ENCODE peak calls at places on chromosomes 6 and 20, in six cellular contexts. One of them, this sample, is unnamed.

GRCh38 chr6:103672169-103672568 is 1187.5 kb downstream of the HACE1 start:
- DNase-seq in A549: no peak
- DNase-seq in fibroblast of pulmonary artery: peak
- DNase-seq in cardiac muscle cell: no peak
- DNase-seq in heart right ventricle: no peak
- DNase-seq in AG04450: no peak
- DNase-seq in this sample: no peak

GRCh38 chr6:144467921-144468320 is 182.8 kb downstream of the UTRN start:
- DNase-seq in A549: no peak
- DNase-seq in fibroblast of pulmonary artery: no peak
- DNase-seq in cardiac muscle cell: peak
- DNase-seq in heart right ventricle: no peak
- DNase-seq in AG04450: no peak
- DNase-seq in this sample: no peak

GRCh38 chr6:143745160-143746133 is 67.7 kb downstream of the PHACTR2 start:
- DNase-seq in A549: peak
- DNase-seq in fibroblast of pulmonary artery: peak
- DNase-seq in cardiac muscle cell: peak
- DNase-seq in heart right ventricle: peak
- DNase-seq in AG04450: peak
- DNase-seq in this sample: no peak

GRCh38 chr20:62624719-62625455 is 17.4 kb upstream of the SLCO4A1 start:
- DNase-seq in A549: no peak
- DNase-seq in fibroblast of pulmonary artery: no peak
- DNase-seq in cardiac muscle cell: no peak
- DNase-seq in heart right ventricle: no peak
- DNase-seq in AG04450: no peak
- DNase-seq in this sample: no peak

GRCh38 chr6:130412556-130413290 is 46.9 kb downstream of the TMEM200A start:
- DNase-seq in A549: no peak
- DNase-seq in fibroblast of pulmonary artery: peak
- DNase-seq in cardiac muscle cell: peak
- DNase-seq in heart right ventricle: no peak
- DNase-seq in AG04450: no peak
- DNase-seq in this sample: no peak

GRCh38 chr6:159259726-159260125 is 90.5 kb downstream of the FNDC1 start:
- DNase-seq in A549: no peak
- DNase-seq in fibroblast of pulmonary artery: no peak
- DNase-seq in cardiac muscle cell: no peak
- DNase-seq in heart right ventricle: no peak
- DNase-seq in AG04450: no peak
- DNase-seq in this sample: no peak

GRCh38 chr20:24762791-24763350 is 186.2 kb upstream of the CST7 start:
- DNase-seq in A549: no peak
- DNase-seq in fibroblast of pulmonary artery: no peak
- DNase-seq in cardiac muscle cell: no peak
- DNase-seq in heart right ventricle: no peak
- DNase-seq in AG04450: no peak
- DNase-seq in this sample: no peak

GRCh38 chr6:157493576-157493975 is 112.6 kb downstream of the ZDHHC14 start:
- DNase-seq in A549: no peak
- DNase-seq in fibroblast of pulmonary artery: no peak
- DNase-seq in cardiac muscle cell: no peak
- DNase-seq in heart right ventricle: no peak
- DNase-seq in AG04450: no peak
- DNase-seq in this sample: no peak

GRCh38 chr6:45617441-45617840 is 239.7 kb upstream of the SUPT3H start:
- DNase-seq in A549: no peak
- DNase-seq in fibroblast of pulmonary artery: peak
- DNase-seq in cardiac muscle cell: peak
- DNase-seq in heart right ventricle: no peak
- DNase-seq in AG04450: no peak
- DNase-seq in this sample: no peak

GRCh38 chr20:24303393-24303792 is 166.0 kb upstream of the SYNDIG1 start:
- DNase-seq in A549: no peak
- DNase-seq in fibroblast of pulmonary artery: no peak
- DNase-seq in cardiac muscle cell: peak
- DNase-seq in heart right ventricle: no peak
- DNase-seq in AG04450: no peak
- DNase-seq in this sample: no peak

GRCh38 chr6:39247667-39248194 is 18.5 kb upstream of the KCNK5 start:
- DNase-seq in A549: no peak
- DNase-seq in fibroblast of pulmonary artery: no peak
- DNase-seq in cardiac muscle cell: no peak
- DNase-seq in heart right ventricle: no peak
- DNase-seq in AG04450: no peak
- DNase-seq in this sample: no peak

GRCh38 chr20:22430154-22430745 is 154.1 kb downstream of the FOXA2 start:
- DNase-seq in A549: peak
- DNase-seq in fibroblast of pulmonary artery: peak
- DNase-seq in cardiac muscle cell: peak
- DNase-seq in heart right ventricle: no peak
- DNase-seq in AG04450: no peak
- DNase-seq in this sample: no peak

GRCh38 chr6:2763345-2763841 is 1.8 kb upstream of the WRNIP1 start:
- DNase-seq in A549: no peak
- DNase-seq in fibroblast of pulmonary artery: no peak
- DNase-seq in cardiac muscle cell: peak
- DNase-seq in heart right ventricle: no peak
- DNase-seq in AG04450: no peak
- DNase-seq in this sample: no peak

GRCh38 chr20:46852313-46852712 is 42.3 kb upstream of the EYA2 start:
- DNase-seq in A549: no peak
- DNase-seq in fibroblast of pulmonary artery: no peak
- DNase-seq in cardiac muscle cell: no peak
- DNase-seq in heart right ventricle: no peak
- DNase-seq in AG04450: no peak
- DNase-seq in this sample: no peak

GRCh38 chr20:62305765-62306431 is 3.1 kb downstream of the ADRM1 start:
- DNase-seq in A549: no peak
- DNase-seq in fibroblast of pulmonary artery: no peak
- DNase-seq in cardiac muscle cell: no peak
- DNase-seq in heart right ventricle: no peak
- DNase-seq in AG04450: no peak
- DNase-seq in this sample: no peak

GRCh38 chr6:112037783-112038216 is 16.1 kb upstream of the CCN6 start:
- DNase-seq in A549: peak
- DNase-seq in fibroblast of pulmonary artery: peak
- DNase-seq in cardiac muscle cell: peak
- DNase-seq in heart right ventricle: peak
- DNase-seq in AG04450: peak
- DNase-seq in this sample: peak

GRCh38 chr20:63708301-63709148 is 686 bp downstream of the ZGPAT start:
- DNase-seq in A549: no peak
- DNase-seq in fibroblast of pulmonary artery: no peak
- DNase-seq in cardiac muscle cell: no peak
- DNase-seq in heart right ventricle: no peak
- DNase-seq in AG04450: no peak
- DNase-seq in this sample: no peak

GRCh38 chr6:114310053-114310452 is 32.8 kb downstream of the HS3ST5 start:
- DNase-seq in A549: no peak
- DNase-seq in fibroblast of pulmonary artery: no peak
- DNase-seq in cardiac muscle cell: no peak
- DNase-seq in heart right ventricle: no peak
- DNase-seq in AG04450: no peak
- DNase-seq in this sample: no peak

GRCh38 chr6:54053893-54054391 is 57.3 kb upstream of the MLIP start:
- DNase-seq in A549: no peak
- DNase-seq in fibroblast of pulmonary artery: peak
- DNase-seq in cardiac muscle cell: peak
- DNase-seq in heart right ventricle: peak
- DNase-seq in AG04450: peak
- DNase-seq in this sample: peak

GRCh38 chr6:55729665-55730064 is 145.7 kb downstream of the BMP5 start:
- DNase-seq in A549: no peak
- DNase-seq in fibroblast of pulmonary artery: no peak
- DNase-seq in cardiac muscle cell: no peak
- DNase-seq in heart right ventricle: no peak
- DNase-seq in AG04450: no peak
- DNase-seq in this sample: no peak

GRCh38 chr20:1588869-1589460 is 30.8 kb downstream of the SIRPB1 start:
- DNase-seq in A549: no peak
- DNase-seq in fibroblast of pulmonary artery: no peak
- DNase-seq in cardiac muscle cell: no peak
- DNase-seq in heart right ventricle: no peak
- DNase-seq in AG04450: no peak
- DNase-seq in this sample: no peak
- H3K4me3 ChIP-seq in A549: no peak
- H3K4me3 ChIP-seq in fibroblast of pulmonary artery: no peak
- H3K4me3 ChIP-seq in cardiac muscle cell: no peak
- H3K4me3 ChIP-seq in heart right ventricle: no peak
- H3K4me3 ChIP-seq in AG04450: no peak
- H3K4me3 ChIP-seq in this sample: no peak

GRCh38 chr6:118408863-118409262 is 139.2 kb upstream of the PLN start:
- DNase-seq in A549: no peak
- DNase-seq in fibroblast of pulmonary artery: no peak
- DNase-seq in cardiac muscle cell: no peak
- DNase-seq in heart right ventricle: no peak
- DNase-seq in AG04450: no peak
- DNase-seq in this sample: no peak
- TF ChIP-seq CTCF in A549: no peak
- TF ChIP-seq CTCF in fibroblast of pulmonary artery: no peak
- TF ChIP-seq CTCF in cardiac muscle cell: no peak
- TF ChIP-seq CTCF in heart right ventricle: no peak
- TF ChIP-seq CTCF in AG04450: no peak
- TF ChIP-seq CTCF in this sample: no peak

GRCh38 chr20:51021067-51022025 is 1.6 kb downstream of the KCNG1 start:
- DNase-seq in A549: no peak
- DNase-seq in fibroblast of pulmonary artery: peak
- DNase-seq in cardiac muscle cell: peak
- DNase-seq in heart right ventricle: no peak
- DNase-seq in AG04450: no peak
- DNase-seq in this sample: no peak
- H3K4me3 ChIP-seq in A549: peak
- H3K4me3 ChIP-seq in fibroblast of pulmonary artery: peak
- H3K4me3 ChIP-seq in cardiac muscle cell: peak
- H3K4me3 ChIP-seq in heart right ventricle: no peak
- H3K4me3 ChIP-seq in AG04450: peak
- H3K4me3 ChIP-seq in this sample: peak

DNA sequence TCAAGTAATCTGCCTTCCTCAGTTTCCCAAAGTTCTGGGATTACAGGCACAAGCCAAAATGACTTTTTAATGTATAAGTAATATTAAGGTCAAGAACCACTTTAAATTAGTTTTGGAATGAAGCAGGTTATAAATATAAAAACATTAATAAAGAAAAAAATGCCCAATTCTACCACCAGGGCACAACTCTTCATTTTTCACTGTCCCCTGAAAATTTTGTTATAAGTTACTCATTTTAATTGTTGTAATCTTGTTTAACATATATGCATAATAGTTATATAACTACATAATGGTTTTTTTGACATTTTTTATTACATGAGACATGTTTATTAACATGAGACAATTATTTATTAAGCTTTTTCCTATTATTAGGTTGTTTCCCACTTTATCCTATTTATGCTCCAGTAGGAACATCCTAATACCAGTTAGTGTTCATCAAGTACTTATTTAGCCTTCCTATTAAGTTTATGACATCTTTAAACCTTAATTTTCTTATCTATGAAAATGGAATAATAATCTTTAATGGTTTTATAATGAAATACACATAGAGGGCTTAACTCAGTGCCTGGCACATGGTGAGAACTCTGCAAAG is 182.1 kb upstream of the SCGN start:
- DNase-seq in A549: no peak
- DNase-seq in fibroblast of pulmonary artery: no peak
- DNase-seq in cardiac muscle cell: no peak
- DNase-seq in heart right ventricle: no peak
- DNase-seq in AG04450: no peak
- DNase-seq in this sample: no peak
- TF ChIP-seq CTCF in A549: no peak
- TF ChIP-seq CTCF in fibroblast of pulmonary artery: peak
- TF ChIP-seq CTCF in cardiac muscle cell: no peak
- TF ChIP-seq CTCF in heart right ventricle: no peak
- TF ChIP-seq CTCF in AG04450: peak
- TF ChIP-seq CTCF in this sample: no peak

GRCh38 chr6:135185483-135185882 is 4.4 kb downstream of the MYB start:
- DNase-seq in A549: no peak
- DNase-seq in fibroblast of pulmonary artery: no peak
- DNase-seq in cardiac muscle cell: no peak
- DNase-seq in heart right ventricle: no peak
- DNase-seq in AG04450: no peak
- DNase-seq in this sample: no peak

GRCh38 chr6:135183532-135184440 is 2.7 kb downstream of the MYB start:
- DNase-seq in A549: peak
- DNase-seq in fibroblast of pulmonary artery: peak
- DNase-seq in cardiac muscle cell: peak
- DNase-seq in heart right ventricle: no peak
- DNase-seq in AG04450: no peak
- DNase-seq in this sample: no peak

GRCh38 chr6:135187372-135187771 is 6.3 kb downstream of the MYB start:
- DNase-seq in A549: no peak
- DNase-seq in fibroblast of pulmonary artery: no peak
- DNase-seq in cardiac muscle cell: no peak
- DNase-seq in heart right ventricle: no peak
- DNase-seq in AG04450: no peak
- DNase-seq in this sample: no peak

GRCh38 chr6:135188718-135189117 is 7.6 kb downstream of the MYB start:
- DNase-seq in A549: no peak
- DNase-seq in fibroblast of pulmonary artery: no peak
- DNase-seq in cardiac muscle cell: no peak
- DNase-seq in heart right ventricle: no peak
- DNase-seq in AG04450: no peak
- DNase-seq in this sample: no peak

GRCh38 chr6:135186255-135186654 is 5.1 kb downstream of the MYB start:
- DNase-seq in A549: no peak
- DNase-seq in fibroblast of pulmonary artery: no peak
- DNase-seq in cardiac muscle cell: no peak
- DNase-seq in heart right ventricle: no peak
- DNase-seq in AG04450: no peak
- DNase-seq in this sample: no peak
- H3K4me3 ChIP-seq in A549: no peak
- H3K4me3 ChIP-seq in fibroblast of pulmonary artery: no peak
- H3K4me3 ChIP-seq in cardiac muscle cell: no peak
- H3K4me3 ChIP-seq in heart right ventricle: no peak
- H3K4me3 ChIP-seq in AG04450: no peak
- H3K4me3 ChIP-seq in this sample: no peak